ENCODE peak calls at places on chromosomes 1 and 21, in five cellular contexts. O, G, E, L and A are unnamed samples.

GRCh38 chr21:22961248-22961647 is 1963.0 kb downstream of the NCAM2 start:
- DNase-seq in O (no peak), G (no peak), E (no peak), L (no peak), A (no peak)

GRCh38 chr1:30525980-30526651 is 197.3 kb downstream of the MATN1 start:
- DNase-seq in O (peak), G (no peak), E (no peak), L (peak), A (no peak)

GRCh38 chr1:20212685-20213331 is 26.5 kb upstream of the PLA2G2C start:
- DNase-seq in O (peak), G (no peak), E (peak), L (peak), A (peak)

GRCh38 chr1:84571150-84571535 is 3.1 kb downstream of the CTBS start:
- DNase-seq in O (no peak), G (no peak), E (no peak), L (peak), A (no peak)

GRCh38 chr1:70156529-70157120 is 48.8 kb downstream of the LRRC40 start:
- DNase-seq in O (no peak), G (no peak), E (no peak), L (no peak), A (no peak)

GRCh38 chr1:77796695-77797405 is 17.4 kb downstream of the MIGA1 start:
- DNase-seq in O (no peak), G (no peak), E (no peak), L (no peak), A (no peak)

GRCh38 chr1:9615316-9616063 is 26.8 kb downstream of the TMEM201 start:
- DNase-seq in O (no peak), G (no peak), E (peak), L (peak), A (peak)

GRCh38 chr1:68313736-68314594 is 81.6 kb upstream of the WLS start:
- DNase-seq in O (no peak), G (no peak), E (no peak), L (no peak), A (no peak)

GRCh38 chr1:196515904-196516303 is 92.3 kb downstream of the KCNT2 start:
- DNase-seq in O (no peak), G (no peak), E (no peak), L (no peak), A (no peak)

GRCh38 chr1:10943991-10944730 is 68.3 kb upstream of the TARDBP start:
- DNase-seq in O (no peak), G (no peak), E (no peak), L (peak), A (no peak)

GRCh38 chr1:108125312-108126138 is 74.6 kb downstream of the SLC25A24 start:
- DNase-seq in O (no peak), G (no peak), E (peak), L (peak), A (peak)

GRCh38 chr1:169193191-169193850 is 86.8 kb downstream of the ATP1B1 start:
- DNase-seq in O (peak), G (no peak), E (no peak), L (no peak), A (no peak)

GRCh38 chr1:243230914-243231313 is 24.2 kb downstream of the CEP170 start:
- DNase-seq in O (no peak), G (no peak), E (no peak), L (no peak), A (no peak)

GRCh38 chr1:155139895-155140629 is at the start of gene DPM3:
- DNase-seq in O (peak), G (peak), E (peak), L (peak), A (peak)

GRCh38 chr1:14681182-14681581 is 82.7 kb downstream of the KAZN start:
- DNase-seq in O (no peak), G (no peak), E (no peak), L (peak), A (no peak)

GRCh38 chr1:180863158-180863775 is 49.4 kb upstream of the KIAA1614 start:
- DNase-seq in O (no peak), G (no peak), E (no peak), L (peak), A (peak)

GRCh38 chr1:55275976-55276375 is 60.8 kb upstream of the USP24 start:
- DNase-seq in O (no peak), G (no peak), E (no peak), L (no peak), A (peak)

GRCh38 chr1:59355361-59355760 is 58.5 kb downstream of the FGGY start:
- DNase-seq in O (no peak), G (no peak), E (no peak), L (no peak), A (no peak)

GRCh38 chr1:51566260-51566659 is 47.2 kb upstream of the EPS15 start:
- DNase-seq in O (no peak), G (no peak), E (no peak), L (no peak), A (no peak)
- TF ChIP-seq CTCF in O (peak), G (no peak), E (no peak), L (peak), A (no peak)

DNA sequence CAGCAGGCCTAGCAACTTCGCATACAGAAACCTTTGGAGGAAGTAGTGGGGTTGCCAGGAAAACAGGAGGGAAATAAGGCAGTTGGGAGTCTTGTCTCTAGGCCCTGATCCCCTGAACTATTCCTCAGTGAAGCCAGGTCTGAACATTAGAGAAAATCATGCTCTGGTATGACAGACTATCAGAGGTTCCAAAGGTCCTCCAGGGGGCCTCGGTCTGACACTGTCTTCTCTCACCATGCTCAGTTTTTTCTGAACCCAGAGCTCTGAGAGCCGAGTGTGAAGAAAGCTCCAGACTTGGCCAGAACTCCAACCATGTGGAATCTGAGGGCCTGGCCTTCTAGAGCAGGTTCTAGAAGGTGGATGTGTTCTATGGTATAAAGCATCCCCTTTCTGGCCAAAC is 4.0 kb downstream of the TOMM40L start:
- DNase-seq in O (no peak), G (no peak), E (no peak), L (no peak), A (no peak)
- TF ChIP-seq CTCF in O (no peak), G (no peak), E (no peak), L (no peak), A (no peak)

GRCh38 chr1:202213361-202214088 is 19.9 kb downstream of the LGR6 start:
- DNase-seq in O (no peak), G (no peak), E (no peak), L (no peak), A (no peak)
- TF ChIP-seq CTCF in O (peak), G (no peak), E (no peak), L (peak), A (no peak)

GRCh38 chr1:75342799-75343198 is 208.6 kb downstream of the LHX8 start:
- DNase-seq in O (no peak), G (no peak), E (no peak), L (no peak), A (no peak)
- TF ChIP-seq CTCF in O (no peak), G (no peak), E (no peak), L (no peak), A (no peak)